ENCODE peak calls at places on chromosomes 16 and 17, in seven cellular contexts. M, L, F, D, W, A and U are unnamed samples.
A peak's percentile ranks its signal among the peaks of the same experiment; 100 is the strongest.

GRCh38 chr17:57957120-57957850 is 2.1 kb upstream of the CUEDC1 start:
- DNase-seq in M (no peak), D (no peak), L (no peak), A (no peak), F (no peak), W (no peak), U (no peak)

GRCh38 chr17:47929218-47930000 is 12.0 kb upstream of the PNPO start:
- DNase-seq in L (no peak), F (no peak), D (no peak), A (no peak), W (no peak), M (no peak), U (no peak)

GRCh38 chr16:57025941-57026777 is 36.8 kb downstream of the NLRC5 start:
- DNase-seq in D (no peak), A (no peak), M (no peak), W (no peak), F (no peak), L (no peak), U (peak; percentile 67)

GRCh38 chr17:69065113-69065512 is 4.4 kb upstream of the ABCA9 start:
- DNase-seq in L (no peak), D (no peak), W (no peak), M (no peak), A (no peak), F (no peak), U (no peak)

GRCh38 chr16:77555781-77556180 is 120.9 kb upstream of the ADAMTS18 start:
- DNase-seq in D (no peak), L (no peak), W (no peak), M (no peak), A (no peak), F (peak; percentile 28), U (no peak)

GRCh38 chr16:55542459-55543082 is 23.9 kb upstream of the CAPNS2 start:
- DNase-seq in F (peak; percentile 87), A (no peak), D (no peak), W (no peak), M (no peak), L (no peak), U (no peak)

GRCh38 chr17:497587-498034 is 145.0 kb upstream of the RPH3AL start:
- DNase-seq in D (no peak), A (no peak), L (no peak), W (no peak), F (no peak), M (no peak), U (no peak)

GRCh38 chr16:69596801-69597200 is 31.0 kb downstream of the NFAT5 start:
- DNase-seq in A (no peak), F (no peak), W (no peak), M (no peak), D (no peak), L (no peak), U (no peak)

GRCh38 chr17:76076765-76077581 is 2.0 kb upstream of the ZACN start:
- DNase-seq in L (no peak), A (no peak), F (no peak), W (no peak), M (no peak), D (no peak), U (no peak)

GRCh38 chr17:30236807-30237206 is 1.3 kb upstream of the SLC6A4 start:
- DNase-seq in M (no peak), L (no peak), D (no peak), F (peak; percentile 62), W (peak; percentile 49), A (no peak), U (peak; percentile 25)

GRCh38 chr17:7716901-7717755 is at the start of gene DNAH2:
- DNase-seq in D (peak; percentile 76), A (peak; percentile 74), F (peak; percentile 82), W (peak; percentile 67), M (peak; percentile 83), L (peak; percentile 65), U (peak; percentile 97)

GRCh38 chr17:1365445-1366039 is 34.5 kb downstream of the YWHAE start:
- DNase-seq in F (peak; percentile 77), A (peak; percentile 7), L (no peak), W (peak; percentile 75), D (peak; percentile 71), M (peak; percentile 48), U (peak; percentile 82)

GRCh38 chr16:79168321-79168720 is 432.2 kb downstream of the MAF start:
- DNase-seq in F (no peak), W (no peak), M (no peak), D (no peak), L (no peak), A (no peak), U (no peak)

GRCh38 chr17:38749222-38750043 is 1.3 kb upstream of the PCGF2 start:
- DNase-seq in W (peak; percentile 93), M (no peak), A (peak; percentile 85), D (peak; percentile 70), F (peak; percentile 87), L (no peak), U (peak; percentile 83)

GRCh38 chr16:25005445-25006306 is 9.5 kb downstream of the ARHGAP17 start:
- DNase-seq in M (no peak), A (no peak), L (no peak), D (no peak), W (no peak), F (peak; percentile 27), U (no peak)